ENCODE peak calls at places on chromosomes 4 and X, in nine cellular contexts. A is left ventricle myocardium inferior, F is right lobe of liver, K is spleen, H is endothelial cell of umbilical vein, N is mammary epithelial cell, I is HCT116, W is mucosa of descending colon, V is pancreas. Z is an unnamed sample. For H3K9me3, the result is how much of the 10 kb centered on the place peaks cover.

GRCh38 chr4:38128478-38129451 is 168.6 kb downstream of the PTTG2 start:
- DNase-seq in I (peak), K (no peak), W (peak), H (no peak), N (peak), F (no peak), A (no peak), V (no peak), Z (no peak)

GRCh38 chrX:12137982-12138365 is 299 bp upstream of the FRMPD4 start:
- DNase-seq in F (no peak), A (no peak), K (no peak), V (no peak), W (no peak), N (peak), H (no peak), I (no peak), Z (no peak)

GRCh38 chr4:65340382-65341109 is 329.7 kb downstream of the EPHA5 start:
- DNase-seq in N (no peak), A (no peak), V (no peak), F (no peak), W (no peak), I (no peak), K (no peak), H (no peak), Z (no peak)

GRCh38 chr4:168501407-168501806 is 4.6 kb downstream of the PALLD start:
- DNase-seq in N (no peak), H (no peak), W (no peak), A (no peak), F (no peak), I (no peak), V (peak), K (no peak), Z (no peak)

GRCh38 chrX:103733017-103733416 is 22.3 kb downstream of the TMEM31 start:
- DNase-seq in I (no peak), H (no peak), F (no peak), A (no peak), V (no peak), W (no peak), N (no peak), K (no peak), Z (no peak)

GRCh38 chr4:107561481-107561880 is 158.6 kb downstream of the PAPSS1 start:
- DNase-seq in I (no peak), V (no peak), H (peak), A (no peak), W (no peak), K (no peak), F (no peak), N (no peak), Z (no peak)

GRCh38 chrX:150567645-150568319 is 639 bp upstream of the MTM1 start:
- DNase-seq in W (peak), H (no peak), I (no peak), N (no peak), K (peak), A (no peak), F (no peak), V (no peak), Z (no peak)

GRCh38 chr4:172996571-172997216 is 171.9 kb upstream of the GALNT7 start:
- DNase-seq in F (no peak), H (peak), V (no peak), N (peak), W (no peak), A (no peak), I (no peak), K (no peak), Z (no peak)

GRCh38 chrX:68254738-68255645 is 178.3 kb downstream of the OPHN1 start:
- DNase-seq in A (no peak), H (no peak), K (no peak), N (no peak), F (no peak), I (no peak), V (no peak), W (peak), Z (no peak)

DNA sequence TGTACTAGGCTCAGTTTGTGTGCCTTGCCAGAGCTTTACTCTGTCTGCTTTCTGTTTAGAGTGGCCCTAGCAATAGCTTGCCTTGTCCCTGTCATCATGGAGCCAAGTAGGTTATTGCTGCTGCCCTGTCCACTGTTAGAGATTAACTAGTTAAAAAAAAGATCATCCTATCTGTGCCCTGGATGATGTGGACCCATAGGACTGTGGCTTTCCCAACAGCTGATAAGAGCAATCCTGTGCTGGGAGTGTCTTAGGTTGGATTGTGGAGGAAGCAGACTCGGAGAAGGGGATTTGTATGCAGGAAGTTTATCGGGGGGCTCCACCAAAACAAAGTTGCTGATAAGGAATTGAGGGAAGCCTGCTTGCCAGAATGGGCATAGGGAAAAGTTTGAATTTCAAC is 23.8 kb downstream of the PPP1R2C start:
- DNase-seq in H (no peak), W (no peak), N (no peak), V (no peak), F (no peak), I (no peak), K (no peak), A (no peak), Z (no peak)
- H3K4me3 ChIP-seq in H (no peak), W (no peak), N (no peak), V (no peak), F (no peak), I (no peak), K (no peak), A (no peak), Z (no peak)

DNA sequence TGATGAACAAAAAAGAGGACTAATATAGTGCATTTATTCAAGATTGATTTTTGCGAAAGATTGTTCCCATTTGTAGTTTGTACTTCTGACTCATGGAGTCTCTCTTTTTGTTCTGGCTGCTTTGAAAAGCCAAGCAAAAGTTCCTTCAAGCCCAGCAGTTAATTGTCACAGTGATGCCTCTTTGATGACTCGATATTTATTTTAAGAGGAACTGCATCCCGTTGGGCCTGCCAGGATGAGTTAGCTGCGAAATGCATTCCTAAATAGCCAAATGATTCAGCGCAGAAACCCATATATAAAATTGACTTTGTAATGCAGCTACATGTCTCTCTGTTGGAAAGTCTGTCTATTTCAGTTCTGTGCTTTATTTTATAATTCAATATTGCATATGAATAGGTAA is 295.1 kb downstream of the GBA3 start:
- DNase-seq in A (no peak), N (peak), F (no peak), K (no peak), V (no peak), I (no peak), W (no peak), H (no peak), Z (no peak)
- H3K9me3 ChIP-seq in A (under half), N (under half), F (under half), K (under half), V (under half), I (under half), W (under half), H (under half), Z (under half)

DNA sequence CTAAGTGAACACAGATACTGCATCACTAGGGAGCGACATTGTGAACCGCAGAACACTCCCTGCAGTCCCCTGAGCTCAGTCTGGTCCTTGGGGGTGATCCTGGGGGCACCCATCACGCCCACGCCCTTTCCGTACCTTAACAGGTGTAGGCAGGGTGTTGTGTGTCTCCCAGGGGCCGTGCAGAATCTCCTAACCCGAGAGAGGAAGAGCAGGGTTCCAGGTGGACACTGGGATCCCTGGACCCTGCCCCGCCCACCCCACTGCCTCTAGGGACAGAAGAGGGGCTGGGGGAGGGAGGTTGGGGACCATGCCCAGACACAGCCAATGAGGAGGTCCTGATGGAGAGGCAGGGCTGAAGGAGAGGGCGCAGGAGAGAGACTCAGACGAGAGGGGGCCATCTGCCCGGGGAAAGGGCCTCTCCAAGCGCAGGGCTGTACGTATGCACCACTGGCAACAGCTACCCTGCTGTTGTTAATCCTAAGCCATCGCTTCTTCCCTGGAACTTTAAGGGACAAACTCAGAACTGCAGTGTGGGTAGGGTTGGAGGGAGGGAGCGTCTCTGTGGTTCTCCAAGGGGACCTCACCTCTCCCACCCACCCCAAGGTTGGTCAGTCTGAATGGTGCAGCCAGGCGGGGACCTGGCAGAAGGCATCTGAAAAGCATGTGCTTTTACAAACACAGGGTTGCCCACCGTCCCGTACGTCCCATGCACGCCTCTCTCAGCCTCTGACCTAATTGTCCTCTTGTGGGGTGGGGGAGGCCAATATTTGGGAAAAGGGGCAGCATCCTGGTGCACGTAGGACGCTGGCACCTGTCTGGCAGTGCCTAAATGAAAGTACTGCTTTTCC is 2.4 kb downstream of the P2RY8 start:
- DNase-seq in I (no peak), N (no peak), K (peak), V (no peak), F (no peak), H (no peak), W (no peak), A (no peak), Z (no peak)
- H3K4me3 ChIP-seq in I (no peak), N (no peak), K (peak), V (no peak), F (no peak), H (no peak), W (no peak), A (peak), Z (peak)

GRCh38 chr4:71860643-71861042 is 76.8 kb upstream of the GC start:
- DNase-seq in H (no peak), K (no peak), V (no peak), F (no peak), W (no peak), N (peak), A (no peak), I (peak), Z (no peak)
- H3K9me3 ChIP-seq in H (under half), K (half or more), V (under half), F (under half), W (under half), N (under half), A (half or more), I (under half), Z (under half)

GRCh38 chr4:183173580-183174526 is 74.8 kb downstream of the WWC2 start:
- DNase-seq in H (peak), F (no peak), K (no peak), N (no peak), W (no peak), V (no peak), A (no peak), I (no peak), Z (no peak)
- H3K4me3 ChIP-seq in H (no peak), F (no peak), K (no peak), N (no peak), W (no peak), V (no peak), A (no peak), I (no peak), Z (no peak)

DNA sequence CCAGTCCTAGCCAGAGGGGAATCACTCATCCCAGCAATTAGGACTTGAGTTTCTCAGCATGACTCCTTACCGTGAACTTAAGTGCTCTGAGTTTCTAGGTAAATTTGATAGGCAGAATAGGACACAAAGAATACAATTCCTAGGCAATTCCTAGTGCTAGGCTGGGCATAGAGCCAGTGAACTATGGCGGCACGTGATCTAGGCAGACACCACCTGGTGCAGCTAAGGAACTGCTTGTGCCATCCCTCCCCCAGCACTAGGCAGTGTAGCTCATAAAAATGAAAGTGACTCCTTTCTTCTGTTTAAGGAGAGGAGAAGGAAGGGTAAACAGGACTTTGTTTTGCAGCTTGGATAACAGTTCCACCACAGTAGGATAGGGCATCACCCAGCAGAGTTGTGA is 736.3 kb upstream of the PCDH7 start:
- DNase-seq in K (peak), V (no peak), A (no peak), H (no peak), W (no peak), N (no peak), I (no peak), F (no peak), Z (no peak)
- H3K9me3 ChIP-seq in K (under half), V (under half), A (under half), H (under half), W (under half), N (under half), I (under half), F (under half), Z (under half)

DNA sequence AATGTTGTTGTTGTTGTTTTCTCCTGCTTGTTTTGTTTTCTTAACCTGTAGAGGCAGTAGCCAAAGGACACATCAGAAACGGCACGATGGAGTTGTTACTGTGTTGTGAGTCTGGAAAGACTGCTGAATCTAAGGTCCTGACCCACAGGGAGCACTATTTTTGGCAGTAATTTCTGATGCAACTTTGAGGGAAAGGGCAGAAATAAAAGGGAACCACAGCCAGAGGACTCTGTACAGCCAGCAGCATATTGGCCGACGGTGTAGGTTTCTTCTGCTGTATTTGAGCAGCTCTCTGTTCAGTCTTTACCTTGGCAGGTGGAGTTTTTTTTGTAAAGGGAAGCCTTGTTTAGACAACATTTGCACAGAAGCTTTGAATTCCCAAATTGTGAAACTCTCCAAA is 203.0 kb upstream of the GPR101 start:
- DNase-seq in K (no peak), V (no peak), W (no peak), H (no peak), F (no peak), A (no peak), I (no peak), N (no peak), Z (no peak)
- H3K4me3 ChIP-seq in K (no peak), V (no peak), W (no peak), H (no peak), F (no peak), A (no peak), I (no peak), N (no peak), Z (no peak)

Z was measured in breast epithelium.